ENCODE peak calls at places on chromosome 21, in nine cellular contexts. D is NCI-H748 treated with DMSO at 0.1 percent for 48 hours; W is globus pallidus; K is stimulated activated CD8-positive, alpha-beta memory T cell treated with anti-CD3 and anti-CD28 coated beads, Interleukin-4, amount 100 ng/mL, for 1 hour; I is RCC 7860; H is HCEC 1CT; P is prostate gland; R is fibroblast of mammary gland; E is activated CD8-positive, alpha-beta memory T cell treated with anti-CD3 and anti-CD28 coated beads for 4 hours. A is an unnamed sample.

GRCh38 chr21:38760017-38760761 is 45.5 kb upstream of the ETS2 start:
- DNase-seq in K (no peak), H (no peak), R (peak), W (no peak), I (no peak), E (no peak), D (no peak), P (no peak), A (no peak)

GRCh38 chr21:35020902-35021301 is 28.2 kb downstream of the RUNX1 start:
- DNase-seq in W (no peak), R (peak), I (peak), P (no peak), E (no peak), D (no peak), H (peak), K (no peak), A (no peak)

GRCh38 chr21:42024261-42024877 is 14.2 kb upstream of the ZBTB21 start:
- DNase-seq in P (no peak), W (no peak), R (no peak), H (no peak), K (no peak), D (no peak), I (no peak), E (no peak), A (no peak)

GRCh38 chr21:42252778-42253340 is 33.9 kb downstream of the ABCG1 start:
- DNase-seq in P (no peak), H (no peak), I (no peak), E (no peak), R (no peak), K (no peak), D (no peak), W (no peak), A (no peak)

GRCh38 chr21:29316029-29316742 is 17.5 kb downstream of the BACH1 start:
- DNase-seq in W (no peak), P (no peak), R (no peak), K (no peak), H (no peak), I (no peak), D (no peak), E (no peak), A (no peak)

GRCh38 chr21:45542667-45543370 is 579 bp upstream of the SLC19A1 start:
- DNase-seq in E (no peak), I (no peak), D (no peak), K (no peak), P (no peak), R (no peak), W (no peak), H (no peak), A (no peak)

GRCh38 chr21:43340491-43341348 is 86.2 kb downstream of the SIK1 start:
- DNase-seq in H (peak), I (peak), P (no peak), R (peak), D (no peak), E (no peak), K (no peak), W (no peak), A (peak)

GRCh38 chr21:17512245-17513213 is at the start of gene CXADR:
- DNase-seq in I (no peak), E (peak), P (peak), W (peak), H (no peak), D (peak), K (peak), R (no peak), A (no peak)

GRCh38 chr21:45120975-45121374 is 46.6 kb downstream of the ADARB1 start:
- DNase-seq in D (no peak), W (no peak), K (no peak), P (peak), H (no peak), R (no peak), I (no peak), E (no peak), A (no peak)

GRCh38 chr21:41571938-41572510 is 64.1 kb upstream of the TMPRSS2 start:
- DNase-seq in R (peak), D (no peak), I (no peak), H (no peak), P (no peak), W (no peak), K (no peak), E (no peak), A (no peak)

GRCh38 chr21:45421071-45421845 is 16.3 kb downstream of the COL18A1 start:
- DNase-seq in R (no peak), I (no peak), P (peak), H (no peak), K (no peak), E (no peak), W (no peak), D (no peak), A (no peak)

GRCh38 chr21:37508341-37508740 is 141.8 kb downstream of the DYRK1A start:
- DNase-seq in K (no peak), I (no peak), R (no peak), P (no peak), H (no peak), W (no peak), E (no peak), D (no peak), A (no peak)

GRCh38 chr21:42436914-42437313 is 33.2 kb downstream of the UBASH3A start:
- DNase-seq in I (no peak), D (no peak), H (no peak), E (no peak), P (no peak), W (no peak), K (no peak), R (no peak), A (no peak)

GRCh38 chr21:44444286-44444931 is 10.9 kb upstream of the LRRC3 start:
- DNase-seq in D (no peak), P (no peak), K (no peak), W (no peak), R (no peak), H (no peak), E (no peak), I (no peak), A (no peak)

GRCh38 chr21:45250914-45251634 is 36.6 kb downstream of the POFUT2 start:
- DNase-seq in D (no peak), K (no peak), P (no peak), R (no peak), H (no peak), E (no peak), I (no peak), W (no peak), A (no peak)

GRCh38 chr21:33033094-33033951 is 7.6 kb downstream of the OLIG2 start:
- DNase-seq in D (no peak), W (no peak), P (no peak), H (no peak), I (no peak), R (no peak), K (no peak), E (no peak), A (no peak)

GRCh38 chr21:43884861-43885370 is 19.9 kb downstream of the AGPAT3 start:
- DNase-seq in P (no peak), H (no peak), E (no peak), I (no peak), W (no peak), D (no peak), K (no peak), R (no peak), A (no peak)

GRCh38 chr21:45381865-45382697 is 22.9 kb upstream of the COL18A1 start:
- DNase-seq in K (no peak), W (no peak), I (no peak), D (no peak), H (no peak), E (no peak), R (no peak), P (no peak), A (no peak)

GRCh38 chr21:39176312-39176711 is 6.9 kb downstream of the PSMG1 start:
- DNase-seq in I (no peak), K (no peak), D (no peak), P (no peak), E (no peak), H (peak), R (peak), W (no peak), A (no peak)

GRCh38 chr21:45559216-45560105 is 17.2 kb upstream of the SLC19A1 start:
- DNase-seq in W (no peak), I (no peak), E (no peak), D (no peak), P (no peak), K (no peak), H (no peak), R (no peak), A (no peak)